ENCODE peak calls at places on chromosome 1, in four cellular contexts. I, Z, Y and B are unnamed samples.

GRCh38 chr1:19597463-19598309 is 46.4 kb upstream of the NBL1 start:
- DNase-seq in I (no peak), Z (peak), Y (peak), B (no peak)

GRCh38 chr1:43274125-43274803 is 4.5 kb downstream of the TMEM125 start:
- DNase-seq in I (no peak), Z (peak), Y (no peak), B (no peak)

GRCh38 chr1:151620286-151620685 is 8.4 kb downstream of the SNX27 start:
- DNase-seq in I (no peak), Z (peak), Y (no peak), B (no peak)

GRCh38 chr1:155086182-155086741 is 7.6 kb downstream of the EFNA3 start:
- DNase-seq in I (peak), Z (no peak), Y (peak), B (peak)

GRCh38 chr1:227899141-227899819 is 48.5 kb downstream of the WNT9A start:
- DNase-seq in I (no peak), Z (no peak), Y (no peak), B (no peak)

GRCh38 chr1:19744886-19745285 is 54.8 kb downstream of the TMCO4 start:
- DNase-seq in I (no peak), Z (no peak), Y (no peak), B (no peak)

GRCh38 chr1:233603366-233603927 is 10.5 kb upstream of the KCNK1 start:
- DNase-seq in I (no peak), Z (no peak), Y (no peak), B (no peak)

GRCh38 chr1:223248787-223249175 is 105.7 kb upstream of the TLR5 start:
- DNase-seq in I (peak), Z (no peak), Y (no peak), B (no peak)

GRCh38 chr1:8333246-8333987 is 15.5 kb downstream of the SLC45A1 start:
- DNase-seq in I (no peak), Z (no peak), Y (no peak), B (no peak)

GRCh38 chr1:39003787-39004186 is 12.7 kb downstream of the AKIRIN1 start:
- DNase-seq in I (no peak), Z (peak), Y (no peak), B (no peak)

GRCh38 chr1:109499661-109500536 is 6.0 kb downstream of the CYB561D1 start:
- DNase-seq in I (peak), Z (peak), Y (no peak), B (no peak)

DNA sequence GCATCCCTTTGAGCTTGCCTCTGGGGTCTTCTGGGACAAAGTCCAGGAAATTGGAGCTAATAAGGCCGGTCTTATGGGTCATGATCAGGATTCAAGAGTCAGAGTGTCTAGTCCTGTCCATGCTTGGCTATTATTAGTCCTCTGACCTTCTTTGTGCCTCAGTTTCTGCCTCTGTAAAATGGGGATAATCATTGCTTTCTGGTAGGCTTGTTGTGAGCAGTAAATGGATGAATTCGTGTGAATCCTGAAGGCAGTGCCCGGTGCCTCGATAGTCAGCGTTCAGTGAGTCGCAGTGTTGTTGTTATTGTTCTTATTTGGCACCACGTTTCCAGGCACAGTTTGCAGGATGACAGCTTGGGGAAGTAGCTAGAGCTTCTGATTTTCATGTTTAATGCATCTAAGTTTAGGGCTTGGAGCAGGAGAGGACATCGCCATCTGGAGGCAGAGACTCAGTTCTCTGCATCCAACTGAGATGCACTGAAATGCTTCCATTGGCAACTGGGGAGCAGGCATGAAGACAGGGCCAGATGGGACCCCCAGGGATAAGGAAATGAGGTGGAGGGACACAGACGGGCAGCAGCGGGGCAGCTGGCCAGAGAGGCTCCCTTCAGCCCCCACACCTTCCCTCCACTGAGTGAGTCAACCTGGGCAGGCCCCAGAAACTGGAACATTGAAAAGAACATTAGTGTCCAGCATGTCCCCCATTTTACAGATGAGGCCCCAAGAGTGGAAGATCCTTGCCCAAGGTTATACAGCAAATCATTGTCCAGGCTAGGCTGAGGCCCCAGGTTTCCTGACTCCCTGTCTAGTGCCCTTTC is 160.3 kb downstream of the PTPRU start:
- DNase-seq in I (no peak), Z (peak), Y (no peak), B (no peak)
- TF ChIP-seq CTCF in I (no peak), Z (peak), Y (no peak), B (no peak)

GRCh38 chr1:37595440-37596181 is at the start of gene GNL2:
- DNase-seq in I (peak), Z (peak), Y (peak), B (peak)
- TF ChIP-seq POLR2A in I (no peak), Z (peak), Y (peak), B (no peak)

DNA sequence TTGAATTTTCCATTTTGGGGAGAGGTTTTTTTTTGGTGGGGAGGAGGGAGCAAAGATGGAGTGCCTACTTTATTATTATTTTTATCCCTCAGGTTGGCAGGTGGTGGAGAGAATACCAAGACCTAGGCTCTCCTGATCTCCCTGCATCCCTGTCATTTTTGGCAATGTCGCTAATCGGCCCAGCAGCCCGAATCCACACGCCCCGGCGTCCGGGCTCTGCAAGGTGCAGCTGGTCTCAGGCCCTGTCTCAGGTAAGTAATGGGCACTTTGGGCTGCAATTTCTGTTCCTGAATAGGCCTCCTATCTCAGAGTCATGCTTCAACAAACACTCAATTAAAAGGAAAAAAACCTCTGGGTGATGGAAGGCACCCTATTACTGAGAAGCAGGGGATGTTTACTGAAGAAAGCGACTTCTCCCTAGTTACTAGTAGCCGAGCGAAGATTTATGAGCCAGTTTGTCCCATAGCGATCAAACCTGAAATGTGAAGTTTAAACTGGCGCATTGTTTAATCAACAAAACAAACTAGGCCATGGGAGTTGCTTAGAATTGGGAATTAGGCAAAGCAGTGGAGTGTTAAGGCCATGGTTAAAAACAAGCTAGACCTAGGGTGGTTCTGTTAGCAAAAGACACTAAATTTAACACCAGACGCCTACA is 137.8 kb downstream of the RWDD3 start:
- DNase-seq in I (no peak), Z (no peak), Y (no peak), B (no peak)
- H3K4me3 ChIP-seq in I (no peak), Z (no peak), Y (no peak), B (no peak)

GRCh38 chr1:20988030-20988825 is 188.5 kb downstream of the EIF4G3 start:
- DNase-seq in I (no peak), Z (peak), Y (no peak), B (no peak)

GRCh38 chr1:20978413-20978812 is 191.3 kb upstream of the HP1BP3 start:
- DNase-seq in I (no peak), Z (no peak), Y (no peak), B (no peak)

GRCh38 chr1:20981903-20982695 is 194.6 kb downstream of the EIF4G3 start:
- DNase-seq in I (no peak), Z (peak), Y (no peak), B (no peak)

GRCh38 chr1:20980051-20980450 is 192.9 kb upstream of the HP1BP3 start:
- DNase-seq in I (no peak), Z (peak), Y (no peak), B (no peak)

GRCh38 chr1:20983297-20983889 is 193.3 kb downstream of the EIF4G3 start:
- DNase-seq in I (no peak), Z (no peak), Y (no peak), B (no peak)
- TF ChIP-seq CTCF in I (no peak), Z (peak), Y (peak), B (no peak)

DNA sequence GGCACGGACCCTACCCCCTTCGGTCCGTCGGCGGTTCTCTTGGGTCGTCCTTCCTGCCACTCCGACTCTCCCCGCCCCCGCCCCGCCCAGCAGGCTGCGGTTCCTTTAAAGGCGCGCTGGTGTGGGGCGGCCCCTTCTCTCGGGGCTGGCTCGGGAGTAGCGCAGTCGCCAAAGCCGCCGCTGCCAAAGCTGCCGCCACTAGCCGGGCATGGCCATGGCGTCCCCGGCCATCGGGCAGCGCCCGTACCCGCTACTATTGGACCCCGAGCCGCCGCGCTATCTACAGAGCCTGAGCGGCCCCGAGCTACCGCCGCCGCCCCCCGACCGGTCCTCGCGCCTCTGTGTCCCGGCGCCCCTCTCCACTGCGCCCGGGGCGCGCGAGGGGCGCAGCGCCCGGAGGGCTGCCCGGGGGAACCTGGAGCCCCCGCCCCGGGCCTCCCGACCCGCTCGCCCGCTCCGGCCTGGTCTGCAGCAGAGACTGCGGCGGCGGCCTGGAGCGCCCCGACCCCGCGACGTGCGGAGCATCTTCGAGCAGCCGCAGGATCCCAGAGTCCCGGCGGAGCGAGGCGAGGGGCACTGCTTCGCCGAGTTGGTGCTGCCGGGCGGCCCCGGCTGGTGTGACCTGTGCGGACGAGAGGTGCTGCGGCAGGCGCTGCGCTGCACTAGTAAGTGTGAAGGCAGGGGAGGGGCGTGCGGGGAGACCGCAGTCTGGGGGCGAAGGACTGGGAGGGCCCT is at the start of gene RASSF5:
- DNase-seq in I (peak), Z (peak), Y (peak), B (peak)
- TF ChIP-seq POLR2A in I (no peak), Z (peak), Y (peak), B (no peak)

GRCh38 chr1:167065481-167065880 is 24.7 kb downstream of the GPA33 start:
- DNase-seq in I (no peak), Z (no peak), Y (no peak), B (no peak)
- H3K4me3 ChIP-seq in I (no peak), Z (no peak), Y (no peak), B (no peak)

GRCh38 chr1:214604543-214604942 is 1.5 kb downstream of the CENPF start:
- DNase-seq in I (no peak), Z (peak), Y (no peak), B (no peak)

GRCh38 chr1:214603819-214604252 is 841 bp downstream of the CENPF start:
- DNase-seq in I (no peak), Z (no peak), Y (peak), B (no peak)

GRCh38 chr1:214602764-214603657 is at the start of gene CENPF:
- DNase-seq in I (peak), Z (peak), Y (peak), B (peak)
- TF ChIP-seq CTCF in I (no peak), Z (peak), Y (no peak), B (no peak)

GRCh38 chr1:204494281-204495077 is at the start of gene PIK3C2B:
- DNase-seq in I (peak), Z (peak), Y (peak), B (peak)
- TF ChIP-seq POLR2A in I (no peak), Z (peak), Y (peak), B (no peak)

GRCh38 chr1:23403355-23403734 is 21.2 kb downstream of the TCEA3 start:
- DNase-seq in I (no peak), Z (no peak), Y (no peak), B (no peak)
- H3K4me3 ChIP-seq in I (no peak), Z (no peak), Y (no peak), B (no peak)

DNA sequence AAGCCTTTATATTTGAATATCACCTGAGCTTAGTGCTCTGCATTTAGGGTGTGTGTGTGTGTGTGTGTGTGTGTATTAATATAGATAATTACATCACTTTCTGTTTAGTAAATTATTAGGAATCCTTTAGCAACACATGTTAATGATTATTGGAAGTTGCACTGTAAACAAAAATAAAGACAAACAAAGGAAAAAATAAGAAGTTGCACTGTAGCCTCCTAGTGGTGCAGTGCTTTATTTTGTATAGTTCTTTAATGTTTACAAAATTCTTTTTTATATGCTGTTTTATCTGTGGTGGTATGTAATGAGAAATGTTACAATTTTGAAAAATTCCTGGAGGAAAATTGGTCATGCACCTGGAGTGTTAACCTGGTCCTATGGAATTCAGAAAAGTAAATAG is 69.2 kb downstream of the UBE4B start:
- DNase-seq in I (no peak), Z (no peak), Y (no peak), B (no peak)
- TF ChIP-seq CTCF in I (no peak), Z (peak), Y (no peak), B (no peak)